ENCODE peak calls at places on chromosome 17, in ten cellular contexts. P is A549, K is HCT116, G is testis, Q is uterus, X is lower leg skin, R is IMR-90, B is K562, F is tibial nerve, C is adrenal gland. U is an unnamed sample.

GRCh38 chr17:81513669-81514484 is 1.3 kb upstream of the ACTG1 start:
- DNase-seq in P (peak), K (no peak), G (peak), Q (peak), X (peak), R (peak), B (no peak), F (peak), C (peak), U (no peak)

GRCh38 chr17:81095608-81095888 is 60.6 kb downstream of the BAIAP2 start:
- DNase-seq in P (no peak), K (no peak), G (no peak), Q (no peak), X (no peak), R (no peak), B (no peak), F (no peak), C (no peak), U (no peak)

GRCh38 chr17:57657211-57657610 is 87.9 kb downstream of the CCDC182 start:
- DNase-seq in P (no peak), K (no peak), G (no peak), Q (no peak), X (no peak), R (no peak), B (no peak), F (no peak), C (no peak), U (no peak)

GRCh38 chr17:75909051-75909811 is 4.5 kb upstream of the MRPL38 start:
- DNase-seq in P (no peak), K (no peak), G (no peak), Q (peak), X (no peak), R (no peak), B (no peak), F (no peak), C (no peak), U (no peak)

GRCh38 chr17:44529864-44530263 is 26.7 kb upstream of the GPATCH8 start:
- DNase-seq in P (peak), K (no peak), G (no peak), Q (no peak), X (no peak), R (no peak), B (no peak), F (no peak), C (no peak), U (no peak)

GRCh38 chr17:78573955-78574354 is 3.2 kb downstream of the DNAH17 start:
- DNase-seq in P (no peak), K (peak), G (no peak), Q (no peak), X (no peak), R (no peak), B (no peak), F (no peak), C (no peak), U (no peak)

GRCh38 chr17:66526827-66527226 is 224.4 kb downstream of the PRKCA start:
- DNase-seq in P (no peak), K (no peak), G (no peak), Q (no peak), X (no peak), R (no peak), B (no peak), F (no peak), C (no peak), U (no peak)

GRCh38 chr17:37055511-37055910 is 106.8 kb downstream of the AATF start:
- DNase-seq in P (no peak), K (no peak), G (no peak), Q (no peak), X (no peak), R (no peak), B (no peak), F (no peak), C (no peak), U (no peak)

GRCh38 chr17:59038734-59039133 is 67.9 kb downstream of the TRIM37 start:
- DNase-seq in P (no peak), K (no peak), G (peak), Q (no peak), X (no peak), R (peak), B (no peak), F (no peak), C (peak), U (no peak)

GRCh38 chr17:76481091-76481655 is 13.8 kb downstream of the AANAT start:
- DNase-seq in P (no peak), K (no peak), G (peak), Q (no peak), X (no peak), R (no peak), B (no peak), F (no peak), C (peak), U (no peak)

GRCh38 chr17:17523001-17523713 is 27.0 kb upstream of the RASD1 start:
- DNase-seq in P (no peak), K (no peak), G (peak), Q (no peak), X (no peak), R (no peak), B (no peak), F (no peak), C (no peak), U (no peak)

GRCh38 chr17:72287586-72287985 is 166.8 kb downstream of the SOX9 start:
- DNase-seq in P (no peak), K (no peak), G (no peak), Q (no peak), X (no peak), R (no peak), B (no peak), F (no peak), C (no peak), U (no peak)

GRCh38 chr17:39132192-39132600 is 19.2 kb downstream of the PLXDC1 start:
- DNase-seq in P (peak), K (no peak), G (no peak), Q (peak), X (no peak), R (peak), B (peak), F (peak), C (peak), U (no peak)

GRCh38 chr17:76820523-76820922 is 47.7 kb upstream of the MGAT5B start:
- DNase-seq in P (no peak), K (no peak), G (no peak), Q (no peak), X (no peak), R (no peak), B (no peak), F (no peak), C (no peak), U (no peak)

GRCh38 chr17:42561908-42562844 is at the start of gene COASY:
- DNase-seq in P (peak), K (peak), G (peak), Q (peak), X (peak), R (peak), B (peak), F (peak), C (peak), U (peak)
- TF ChIP-seq POLR2A in P (peak), K (peak), G (no peak), Q (peak), X (no peak), R (peak), B (peak), F (no peak), C (peak), U (peak)

GRCh38 chr17:49707608-49708514 is at the start of gene SLC35B1:
- DNase-seq in P (peak), K (peak), G (peak), Q (peak), X (peak), R (peak), B (peak), F (peak), C (peak), U (peak)
- TF ChIP-seq POLR2A in P (peak), K (no peak), G (no peak), Q (peak), X (no peak), R (peak), B (peak), F (no peak), C (peak), U (peak)

GRCh38 chr17:64503821-64504768 is 2.0 kb downstream of the DDX5 start:
- DNase-seq in P (no peak), K (no peak), G (no peak), Q (no peak), X (no peak), R (no peak), B (no peak), F (no peak), C (no peak), U (no peak)

GRCh38 chr17:64500923-64501765 is 4.3 kb upstream of the POLG2 start:
- DNase-seq in P (no peak), K (no peak), G (no peak), Q (no peak), X (no peak), R (no peak), B (no peak), F (no peak), C (no peak), U (no peak)

GRCh38 chr17:64502021-64502420 is 4.1 kb downstream of the DDX5 start:
- DNase-seq in P (no peak), K (no peak), G (no peak), Q (no peak), X (no peak), R (no peak), B (no peak), F (no peak), C (no peak), U (no peak)

GRCh38 chr17:64503341-64503740 is 2.7 kb downstream of the DDX5 start:
- DNase-seq in P (no peak), K (no peak), G (no peak), Q (no peak), X (no peak), R (no peak), B (no peak), F (no peak), C (no peak), U (no peak)

GRCh38 chr17:64502809-64503208 is 3.3 kb downstream of the DDX5 start:
- DNase-seq in P (no peak), K (no peak), G (no peak), Q (no peak), X (no peak), R (peak), B (no peak), F (no peak), C (no peak), U (no peak)
- TF ChIP-seq POLR2A in P (no peak), K (no peak), G (no peak), Q (no peak), X (no peak), R (no peak), B (no peak), F (no peak), C (no peak), U (no peak)

GRCh38 chr17:47643116-47643515 is 6.6 kb upstream of the KPNB1 start:
- DNase-seq in P (no peak), K (no peak), G (no peak), Q (no peak), X (no peak), R (no peak), B (no peak), F (no peak), C (no peak), U (no peak)

GRCh38 chr17:47636273-47637030 is 13.3 kb upstream of the KPNB1 start:
- DNase-seq in P (no peak), K (no peak), G (no peak), Q (no peak), X (no peak), R (no peak), B (no peak), F (no peak), C (no peak), U (no peak)

GRCh38 chr17:47635734-47636133 is 14.0 kb upstream of the KPNB1 start:
- DNase-seq in P (no peak), K (no peak), G (no peak), Q (no peak), X (peak), R (no peak), B (no peak), F (no peak), C (no peak), U (no peak)

GRCh38 chr17:47634870-47635269 is 14.8 kb upstream of the KPNB1 start:
- DNase-seq in P (no peak), K (no peak), G (no peak), Q (no peak), X (no peak), R (no peak), B (no peak), F (no peak), C (no peak), U (no peak)

GRCh38 chr17:47638903-47639302 is 10.8 kb upstream of the KPNB1 start:
- DNase-seq in P (no peak), K (no peak), G (no peak), Q (no peak), X (no peak), R (no peak), B (no peak), F (no peak), C (no peak), U (no peak)
- TF ChIP-seq POLR2A in P (no peak), K (no peak), G (no peak), Q (no peak), X (no peak), R (no peak), B (no peak), F (no peak), C (no peak), U (no peak)

U was measured in H54.